ENCODE peak calls at places on chromosomes 16 and 17, in seven cellular contexts. One of them, this sample, is unnamed.

GRCh38 chr17:78263063-78263735 is 31.8 kb downstream of the TMEM235 start:
- DNase-seq in stimulated activated CD4-positive, alpha-beta T cell treated with anti-CD3 and anti-CD28 coated beads, Interleukin-1b, Interleukin-23, amount 100 ng/mL, for 1 hour: no peak
- DNase-seq in stimulated activated CD8-positive, alpha-beta memory T cell treated with anti-CD3 and anti-CD28 coated beads, Interleukin-4, amount 100 ng/mL, for 1 hour: no peak
- DNase-seq in CD8-positive, alpha-beta T cell: no peak
- DNase-seq in NCI-H2081: no peak
- DNase-seq in left colon: peak; percentile 76
- DNase-seq in T-helper 2 cell: no peak
- DNase-seq in this sample: peak; percentile 62

GRCh38 chr16:87945351-87946042 is 5.7 kb upstream of the BANP start:
- DNase-seq in T-helper 2 cell: no peak
- DNase-seq in stimulated activated CD8-positive, alpha-beta memory T cell treated with anti-CD3 and anti-CD28 coated beads, Interleukin-4, amount 100 ng/mL, for 1 hour: no peak
- DNase-seq in NCI-H2081: peak; percentile 86
- DNase-seq in stimulated activated CD4-positive, alpha-beta T cell treated with anti-CD3 and anti-CD28 coated beads, Interleukin-1b, Interleukin-23, amount 100 ng/mL, for 1 hour: no peak
- DNase-seq in left colon: peak; percentile 85
- DNase-seq in CD8-positive, alpha-beta T cell: no peak
- DNase-seq in this sample: peak; percentile 78

GRCh38 chr16:13680021-13680672 is 239.8 kb upstream of the ERCC4 start:
- DNase-seq in stimulated activated CD8-positive, alpha-beta memory T cell treated with anti-CD3 and anti-CD28 coated beads, Interleukin-4, amount 100 ng/mL, for 1 hour: no peak
- DNase-seq in CD8-positive, alpha-beta T cell: no peak
- DNase-seq in NCI-H2081: no peak
- DNase-seq in T-helper 2 cell: no peak
- DNase-seq in left colon: no peak
- DNase-seq in stimulated activated CD4-positive, alpha-beta T cell treated with anti-CD3 and anti-CD28 coated beads, Interleukin-1b, Interleukin-23, amount 100 ng/mL, for 1 hour: no peak
- DNase-seq in this sample: no peak

GRCh38 chr16:67158637-67159600 is 790 bp downstream of the TRADD start:
- DNase-seq in stimulated activated CD8-positive, alpha-beta memory T cell treated with anti-CD3 and anti-CD28 coated beads, Interleukin-4, amount 100 ng/mL, for 1 hour: no peak
- DNase-seq in left colon: peak; percentile 77
- DNase-seq in CD8-positive, alpha-beta T cell: peak; percentile 70
- DNase-seq in NCI-H2081: no peak
- DNase-seq in stimulated activated CD4-positive, alpha-beta T cell treated with anti-CD3 and anti-CD28 coated beads, Interleukin-1b, Interleukin-23, amount 100 ng/mL, for 1 hour: peak; percentile 57
- DNase-seq in T-helper 2 cell: peak; percentile 82
- DNase-seq in this sample: no peak

GRCh38 chr16:4828567-4829320 is 18.3 kb downstream of the GLYR1 start:
- DNase-seq in stimulated activated CD4-positive, alpha-beta T cell treated with anti-CD3 and anti-CD28 coated beads, Interleukin-1b, Interleukin-23, amount 100 ng/mL, for 1 hour: no peak
- DNase-seq in NCI-H2081: no peak
- DNase-seq in T-helper 2 cell: no peak
- DNase-seq in stimulated activated CD8-positive, alpha-beta memory T cell treated with anti-CD3 and anti-CD28 coated beads, Interleukin-4, amount 100 ng/mL, for 1 hour: no peak
- DNase-seq in left colon: peak; percentile 60
- DNase-seq in CD8-positive, alpha-beta T cell: no peak
- DNase-seq in this sample: peak; percentile 58

GRCh38 chr16:28193530-28194423 is 18.0 kb downstream of the XPO6 start:
- DNase-seq in stimulated activated CD4-positive, alpha-beta T cell treated with anti-CD3 and anti-CD28 coated beads, Interleukin-1b, Interleukin-23, amount 100 ng/mL, for 1 hour: no peak
- DNase-seq in NCI-H2081: no peak
- DNase-seq in stimulated activated CD8-positive, alpha-beta memory T cell treated with anti-CD3 and anti-CD28 coated beads, Interleukin-4, amount 100 ng/mL, for 1 hour: no peak
- DNase-seq in T-helper 2 cell: no peak
- DNase-seq in left colon: no peak
- DNase-seq in CD8-positive, alpha-beta T cell: no peak
- DNase-seq in this sample: no peak

GRCh38 chr17:41101586-41102259 is at the start of gene KRTAP4-16:
- DNase-seq in NCI-H2081: no peak
- DNase-seq in left colon: no peak
- DNase-seq in T-helper 2 cell: no peak
- DNase-seq in stimulated activated CD8-positive, alpha-beta memory T cell treated with anti-CD3 and anti-CD28 coated beads, Interleukin-4, amount 100 ng/mL, for 1 hour: no peak
- DNase-seq in CD8-positive, alpha-beta T cell: no peak
- DNase-seq in stimulated activated CD4-positive, alpha-beta T cell treated with anti-CD3 and anti-CD28 coated beads, Interleukin-1b, Interleukin-23, amount 100 ng/mL, for 1 hour: no peak
- DNase-seq in this sample: no peak

GRCh38 chr16:4972938-4973587 is 14.9 kb downstream of the SEC14L5 start:
- DNase-seq in CD8-positive, alpha-beta T cell: no peak
- DNase-seq in NCI-H2081: no peak
- DNase-seq in T-helper 2 cell: no peak
- DNase-seq in stimulated activated CD8-positive, alpha-beta memory T cell treated with anti-CD3 and anti-CD28 coated beads, Interleukin-4, amount 100 ng/mL, for 1 hour: no peak
- DNase-seq in left colon: no peak
- DNase-seq in stimulated activated CD4-positive, alpha-beta T cell treated with anti-CD3 and anti-CD28 coated beads, Interleukin-1b, Interleukin-23, amount 100 ng/mL, for 1 hour: no peak
- DNase-seq in this sample: no peak

GRCh38 chr17:79890706-79891105 is 51.5 kb upstream of the CBX4 start:
- DNase-seq in CD8-positive, alpha-beta T cell: no peak
- DNase-seq in left colon: no peak
- DNase-seq in stimulated activated CD4-positive, alpha-beta T cell treated with anti-CD3 and anti-CD28 coated beads, Interleukin-1b, Interleukin-23, amount 100 ng/mL, for 1 hour: no peak
- DNase-seq in stimulated activated CD8-positive, alpha-beta memory T cell treated with anti-CD3 and anti-CD28 coated beads, Interleukin-4, amount 100 ng/mL, for 1 hour: no peak
- DNase-seq in T-helper 2 cell: no peak
- DNase-seq in NCI-H2081: no peak
- DNase-seq in this sample: no peak

GRCh38 chr17:80441133-80441578 is 26.2 kb downstream of the ENDOV start:
- DNase-seq in left colon: no peak
- DNase-seq in CD8-positive, alpha-beta T cell: peak; percentile 29
- DNase-seq in T-helper 2 cell: no peak
- DNase-seq in stimulated activated CD8-positive, alpha-beta memory T cell treated with anti-CD3 and anti-CD28 coated beads, Interleukin-4, amount 100 ng/mL, for 1 hour: no peak
- DNase-seq in NCI-H2081: no peak
- DNase-seq in stimulated activated CD4-positive, alpha-beta T cell treated with anti-CD3 and anti-CD28 coated beads, Interleukin-1b, Interleukin-23, amount 100 ng/mL, for 1 hour: peak; percentile 22
- DNase-seq in this sample: peak; percentile 51

GRCh38 chr16:526181-527014 is 1.1 kb upstream of the CAPN15 start:
- DNase-seq in stimulated activated CD8-positive, alpha-beta memory T cell treated with anti-CD3 and anti-CD28 coated beads, Interleukin-4, amount 100 ng/mL, for 1 hour: no peak
- DNase-seq in NCI-H2081: no peak
- DNase-seq in left colon: no peak
- DNase-seq in stimulated activated CD4-positive, alpha-beta T cell treated with anti-CD3 and anti-CD28 coated beads, Interleukin-1b, Interleukin-23, amount 100 ng/mL, for 1 hour: no peak
- DNase-seq in CD8-positive, alpha-beta T cell: no peak
- DNase-seq in T-helper 2 cell: peak; percentile 16
- DNase-seq in this sample: peak; percentile 65

GRCh38 chr17:62778990-62779681 is 29.0 kb downstream of the MARCHF10 start:
- DNase-seq in stimulated activated CD4-positive, alpha-beta T cell treated with anti-CD3 and anti-CD28 coated beads, Interleukin-1b, Interleukin-23, amount 100 ng/mL, for 1 hour: no peak
- DNase-seq in T-helper 2 cell: no peak
- DNase-seq in NCI-H2081: peak; percentile 29
- DNase-seq in stimulated activated CD8-positive, alpha-beta memory T cell treated with anti-CD3 and anti-CD28 coated beads, Interleukin-4, amount 100 ng/mL, for 1 hour: no peak
- DNase-seq in left colon: peak; percentile 32
- DNase-seq in CD8-positive, alpha-beta T cell: no peak
- DNase-seq in this sample: no peak

GRCh38 chr17:49579522-49579921 is 3.9 kb downstream of the NXPH3 start:
- DNase-seq in CD8-positive, alpha-beta T cell: no peak
- DNase-seq in left colon: no peak
- DNase-seq in stimulated activated CD8-positive, alpha-beta memory T cell treated with anti-CD3 and anti-CD28 coated beads, Interleukin-4, amount 100 ng/mL, for 1 hour: no peak
- DNase-seq in T-helper 2 cell: no peak
- DNase-seq in NCI-H2081: no peak
- DNase-seq in stimulated activated CD4-positive, alpha-beta T cell treated with anti-CD3 and anti-CD28 coated beads, Interleukin-1b, Interleukin-23, amount 100 ng/mL, for 1 hour: no peak
- DNase-seq in this sample: no peak

GRCh38 chr17:78717431-78717980 is 64.6 kb downstream of the CYTH1 start:
- DNase-seq in left colon: no peak
- DNase-seq in CD8-positive, alpha-beta T cell: no peak
- DNase-seq in NCI-H2081: peak; percentile 46
- DNase-seq in stimulated activated CD8-positive, alpha-beta memory T cell treated with anti-CD3 and anti-CD28 coated beads, Interleukin-4, amount 100 ng/mL, for 1 hour: no peak
- DNase-seq in stimulated activated CD4-positive, alpha-beta T cell treated with anti-CD3 and anti-CD28 coated beads, Interleukin-1b, Interleukin-23, amount 100 ng/mL, for 1 hour: no peak
- DNase-seq in T-helper 2 cell: no peak
- DNase-seq in this sample: no peak

GRCh38 chr17:78600181-78600651 is 23.0 kb upstream of the DNAH17 start:
- DNase-seq in stimulated activated CD8-positive, alpha-beta memory T cell treated with anti-CD3 and anti-CD28 coated beads, Interleukin-4, amount 100 ng/mL, for 1 hour: no peak
- DNase-seq in CD8-positive, alpha-beta T cell: no peak
- DNase-seq in left colon: no peak
- DNase-seq in T-helper 2 cell: no peak
- DNase-seq in stimulated activated CD4-positive, alpha-beta T cell treated with anti-CD3 and anti-CD28 coated beads, Interleukin-1b, Interleukin-23, amount 100 ng/mL, for 1 hour: no peak
- DNase-seq in NCI-H2081: no peak
- DNase-seq in this sample: peak; percentile 22

GRCh38 chr16:77937473-77938195 is 84.7 kb upstream of the CLEC3A start:
- DNase-seq in stimulated activated CD8-positive, alpha-beta memory T cell treated with anti-CD3 and anti-CD28 coated beads, Interleukin-4, amount 100 ng/mL, for 1 hour: no peak
- DNase-seq in NCI-H2081: no peak
- DNase-seq in CD8-positive, alpha-beta T cell: no peak
- DNase-seq in T-helper 2 cell: no peak
- DNase-seq in stimulated activated CD4-positive, alpha-beta T cell treated with anti-CD3 and anti-CD28 coated beads, Interleukin-1b, Interleukin-23, amount 100 ng/mL, for 1 hour: no peak
- DNase-seq in left colon: no peak
- DNase-seq in this sample: no peak

GRCh38 chr16:27204232-27204915 is 1.0 kb downstream of the KDM8 start:
- DNase-seq in T-helper 2 cell: no peak
- DNase-seq in stimulated activated CD8-positive, alpha-beta memory T cell treated with anti-CD3 and anti-CD28 coated beads, Interleukin-4, amount 100 ng/mL, for 1 hour: no peak
- DNase-seq in stimulated activated CD4-positive, alpha-beta T cell treated with anti-CD3 and anti-CD28 coated beads, Interleukin-1b, Interleukin-23, amount 100 ng/mL, for 1 hour: no peak
- DNase-seq in left colon: no peak
- DNase-seq in NCI-H2081: no peak
- DNase-seq in CD8-positive, alpha-beta T cell: peak; percentile 24
- DNase-seq in this sample: no peak